ENCODE peak calls at places on chromosomes 13 and 19, in four cellular contexts. N is CD4-positive, alpha-beta memory T cell; W is A549; B is breast epithelium. H is an unnamed sample. For H3K4me1, the result is how much of the 10 kb centered on the place peaks cover.

GRCh38 chr19:4144666-4145261 is 8.7 kb upstream of the CREB3L3 start:
- DNase-seq in W (peak), N (no peak), B (no peak), H (no peak)

GRCh38 chr19:32862741-32863140 is 6.8 kb downstream of the SLC7A9 start:
- DNase-seq in N (no peak), B (no peak), W (no peak), H (no peak)

GRCh38 chr13:81395368-81395767 is 1054.4 kb upstream of the SPRY2 start:
- DNase-seq in B (no peak), N (no peak), W (no peak), H (no peak)

GRCh38 chr19:47781590-47782318 is 3.3 kb downstream of the SELENOW start:
- DNase-seq in N (no peak), B (no peak), W (no peak), H (no peak)

GRCh38 chr19:14530005-14530348 is 583 bp downstream of the TECR start:
- DNase-seq in N (peak), B (no peak), W (peak), H (no peak)

GRCh38 chr13:51240178-51240577 is 18.0 kb downstream of the FAM124A start:
- DNase-seq in W (no peak), B (no peak), N (no peak), H (no peak)

GRCh38 chr19:47595937-47596336 is 13.0 kb upstream of the BICRA start:
- DNase-seq in N (no peak), W (no peak), B (no peak), H (no peak)

GRCh38 chr19:29539131-29539530 is 13.3 kb downstream of the VSTM2B start:
- DNase-seq in W (no peak), B (peak), N (no peak), H (no peak)

GRCh38 chr13:24911135-24911524 is 147.2 kb downstream of the RNF17 start:
- DNase-seq in W (peak), N (no peak), B (no peak), H (peak)

GRCh38 chr19:1049106-1049505 is 9.2 kb downstream of the ABCA7 start:
- DNase-seq in N (no peak), W (no peak), B (no peak), H (no peak)

GRCh38 chr13:50393641-50394040 is 378.4 kb downstream of the KCNRG start:
- DNase-seq in W (no peak), B (no peak), N (no peak), H (no peak)

GRCh38 chr19:19657397-19657783 is 6.1 kb downstream of the ATP13A1 start:
- DNase-seq in B (no peak), N (no peak), W (no peak), H (no peak)

GRCh38 chr19:42435316-42435715 is 7.4 kb downstream of the CXCL17 start:
- DNase-seq in N (no peak), W (no peak), B (no peak), H (no peak)

GRCh38 chr19:3565177-3565576 is 7.6 kb upstream of the HMG20B start:
- DNase-seq in N (no peak), B (no peak), W (peak), H (peak)

GRCh38 chr13:104534847-104535246 is 1468.6 kb upstream of the SLC10A2 start:
- DNase-seq in W (peak), B (no peak), N (no peak), H (no peak)

GRCh38 chr19:44846455-44847143 is 502 bp downstream of the NECTIN2 start:
- DNase-seq in W (no peak), B (no peak), N (no peak), H (peak)

GRCh38 chr13:20106751-20107150 is 54.1 kb downstream of the GJA3 start:
- DNase-seq in N (no peak), B (no peak), W (no peak), H (no peak)

GRCh38 chr19:45955905-45956608 is 17.6 kb downstream of the NOVA2 start:
- DNase-seq in N (no peak), W (peak), B (no peak), H (peak)

GRCh38 chr19:35288843-35289355 is 3.1 kb upstream of the MAG start:
- DNase-seq in B (no peak), W (no peak), N (no peak), H (no peak)

GRCh38 chr13:30934381-30934780 is 1.9 kb downstream of the TEX26 start:
- DNase-seq in B (no peak), W (peak), N (no peak), H (no peak)

GRCh38 chr13:19862511-19863313 is 737 bp downstream of the ZMYM5 start:
- DNase-seq in W (peak), B (no peak), N (peak), H (peak)

GRCh38 chr19:34041922-34042521 is 130.3 kb upstream of the LSM14A start:
- DNase-seq in W (peak), B (peak), N (peak), H (peak)
- H3K4me1 ChIP-seq in W (under half), B (under half), N (under half), H (under half)

GRCh38 chr13:66689628-66690027 is 540.5 kb downstream of the PCDH9 start:
- DNase-seq in W (peak), B (no peak), N (no peak), H (no peak)
- H3K4me3 ChIP-seq in W (no peak), B (no peak), N (no peak), H (no peak)

GRCh38 chr19:5288347-5288739 is 52.3 kb downstream of the PTPRS start:
- DNase-seq in W (no peak), B (no peak), N (no peak), H (no peak)
- H3K4me1 ChIP-seq in W (under half), B (under half), N (under half), H (under half)

DNA sequence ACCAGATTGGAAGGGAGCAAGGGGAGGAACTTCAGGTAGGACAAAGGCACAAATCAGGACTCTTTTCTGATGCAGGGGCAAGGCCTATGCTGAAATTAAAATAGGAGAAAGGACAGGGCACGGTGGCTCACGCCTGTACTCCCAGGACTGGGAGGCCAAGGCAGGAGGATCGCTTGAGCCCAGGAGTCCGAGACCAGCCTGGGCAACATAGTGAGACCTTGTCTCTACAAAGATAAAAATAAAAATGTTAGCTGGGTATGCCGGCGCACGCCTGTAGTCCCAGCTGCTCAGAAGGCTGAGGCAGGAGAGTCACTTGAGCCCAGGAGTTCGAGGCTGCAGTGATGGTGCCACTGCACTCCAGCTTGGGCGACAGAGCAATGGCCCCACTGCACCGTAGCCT is 5.7 kb downstream of the SLC17A7 start:
- DNase-seq in W (no peak), N (no peak), B (no peak), H (no peak)
- H3K4me3 ChIP-seq in W (no peak), N (no peak), B (no peak), H (no peak)

GRCh38 chr19:55249841-55250240 is 9.0 kb downstream of the PPP6R1 start:
- DNase-seq in W (no peak), N (no peak), B (no peak), H (no peak)
- H3K4me1 ChIP-seq in W (under half), N (half or more), B (under half), H (under half)